ENCODE peak calls at places on chromosomes 7 and 10, in ten cellular contexts. N is midbrain, A is posterior cingulate gyrus, I is OCI-LY7, C is NCI-H1105, H is sigmoid colon, Z is HuH-7, D is memory B cell, Y is amygdala, E is SW 1271. B is an unnamed sample.

GRCh38 chr10:75449320-75450061 is 18.1 kb downstream of the LRMDA start:
- DNase-seq in N (no peak), A (no peak), I (no peak), C (no peak), H (no peak), Z (no peak), D (no peak), Y (no peak), E (no peak), B (no peak)

GRCh38 chr7:115005241-115005640 is 83.3 kb downstream of the MDFIC start:
- DNase-seq in N (no peak), A (no peak), I (no peak), C (peak; percentile 75), H (no peak), Z (no peak), D (no peak), Y (no peak), E (no peak), B (no peak)

GRCh38 chr7:150408393-150409299 is 29.5 kb downstream of the ZNF775 start:
- DNase-seq in N (no peak), A (no peak), I (no peak), C (no peak), H (peak; percentile 59), Z (no peak), D (peak; percentile 83), Y (no peak), E (no peak), B (peak; percentile 92)

GRCh38 chr7:127667017-127667670 is 15.2 kb downstream of the SND1 start:
- DNase-seq in N (no peak), A (no peak), I (no peak), C (no peak), H (no peak), Z (no peak), D (no peak), Y (no peak), E (peak; percentile 77), B (no peak)

GRCh38 chr10:74121368-74121767 is 29.3 kb downstream of the AP3M1 start:
- DNase-seq in N (no peak), A (no peak), I (no peak), C (no peak), H (no peak), Z (no peak), D (no peak), Y (no peak), E (no peak), B (no peak)

GRCh38 chr10:110859206-110859946 is 12.4 kb upstream of the PDCD4 start:
- DNase-seq in N (no peak), A (no peak), I (no peak), C (no peak), H (peak; percentile 54), Z (no peak), D (no peak), Y (no peak), E (no peak), B (no peak)

GRCh38 chr7:149854611-149855367 is 16.6 kb downstream of the ZNF862 start:
- DNase-seq in N (peak; percentile 57), A (peak; percentile 48), I (peak; percentile 26), C (peak; percentile 89), H (peak; percentile 86), Z (peak; percentile 43), D (no peak), Y (no peak), E (no peak), B (no peak)

GRCh38 chr7:2864999-2865670 is 21.0 kb upstream of the GNA12 start:
- DNase-seq in N (peak; percentile 53), A (peak; percentile 73), I (peak; percentile 78), C (peak; percentile 36), H (peak; percentile 85), Z (peak; percentile 81), D (peak; percentile 77), Y (no peak), E (peak; percentile 47), B (peak; percentile 67)

GRCh38 chr7:131250331-131250730 is 77.3 kb upstream of the MKLN1 start:
- DNase-seq in N (no peak), A (no peak), I (no peak), C (no peak), H (no peak), Z (no peak), D (no peak), Y (no peak), E (no peak), B (no peak)

GRCh38 chr7:66054063-66054462 is 21.6 kb upstream of the ASL start:
- DNase-seq in N (no peak), A (no peak), I (no peak), C (no peak), H (no peak), Z (no peak), D (no peak), Y (no peak), E (no peak), B (no peak)

B was measured in naive B cell.